ENCODE peak calls at places on chromosomes 11 and 22, in seven cellular contexts. S is GM10248, C is AG09319, O is astrocyte of the spinal cord, D is Peyer's patch, R is chondrocyte, K is A549. Y is an unnamed sample.

GRCh38 chr11:103631841-103632240 is 404.6 kb upstream of the DDI1 start:
- DNase-seq in S (no peak), C (no peak), O (no peak), D (no peak), R (no peak), K (peak), Y (peak)

GRCh38 chr11:64428685-64429084 is 69.7 kb downstream of the RPS6KA4 start:
- DNase-seq in S (no peak), C (no peak), O (no peak), D (no peak), R (no peak), K (no peak), Y (no peak)

GRCh38 chr11:72307439-72307838 is 63.5 kb upstream of the PHOX2A start:
- DNase-seq in S (no peak), C (no peak), O (no peak), D (no peak), R (no peak), K (no peak), Y (no peak)

GRCh38 chr11:119671048-119671447 is 58.0 kb downstream of the NECTIN1 start:
- DNase-seq in S (no peak), C (peak), O (peak), D (peak), R (no peak), K (no peak), Y (peak)

GRCh38 chr11:114271316-114271715 is 24.9 kb upstream of the NNMT start:
- DNase-seq in S (no peak), C (no peak), O (no peak), D (no peak), R (no peak), K (no peak), Y (no peak)

GRCh38 chr11:110200241-110200640 is 96.2 kb downstream of the RDX start:
- DNase-seq in S (no peak), C (no peak), O (peak), D (no peak), R (no peak), K (no peak), Y (peak)

GRCh38 chr22:40030757-40031092 is 36.0 kb downstream of the FAM83F start:
- DNase-seq in S (no peak), C (no peak), O (no peak), D (no peak), R (no peak), K (no peak), Y (no peak)

GRCh38 chr11:79011357-79011756 is 429.5 kb downstream of the TENM4 start:
- DNase-seq in S (no peak), C (no peak), O (no peak), D (no peak), R (no peak), K (no peak), Y (no peak)

GRCh38 chr11:45182902-45183301 is 36.5 kb downstream of the PRDM11 start:
- DNase-seq in S (no peak), C (no peak), O (no peak), D (no peak), R (no peak), K (peak), Y (peak)

GRCh38 chr11:45184640-45185039 is 38.2 kb downstream of the PRDM11 start:
- DNase-seq in S (no peak), C (no peak), O (no peak), D (no peak), R (no peak), K (no peak), Y (no peak)

GRCh38 chr11:45187375-45187774 is 40.9 kb downstream of the PRDM11 start:
- DNase-seq in S (no peak), C (no peak), O (no peak), D (no peak), R (no peak), K (no peak), Y (no peak)

GRCh38 chr11:45185228-45185729 is 38.8 kb downstream of the PRDM11 start:
- DNase-seq in S (no peak), C (no peak), O (no peak), D (no peak), R (no peak), K (no peak), Y (no peak)

DNA sequence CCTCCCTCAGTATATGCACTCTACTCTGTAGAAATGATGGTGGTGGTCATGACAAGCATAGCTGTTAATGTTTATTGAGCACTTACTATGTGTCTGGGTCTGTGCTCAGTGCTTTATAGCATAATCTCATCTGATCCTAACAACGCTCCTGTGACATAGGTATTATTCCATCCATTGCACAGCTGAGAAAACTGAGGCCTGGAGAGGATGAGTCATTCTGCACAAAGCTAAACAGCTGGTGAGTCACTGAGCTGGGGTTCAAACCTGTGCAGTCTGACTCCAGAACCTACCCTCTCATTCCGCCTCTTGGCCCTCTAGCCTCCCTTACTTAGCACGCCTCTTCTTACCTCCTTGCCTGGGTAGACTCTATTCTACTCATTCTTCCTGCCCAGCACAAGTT is 41.7 kb downstream of the PRDM11 start:
- DNase-seq in S (no peak), C (no peak), O (no peak), D (no peak), R (no peak), K (no peak), Y (no peak)
- TF ChIP-seq CTCF in S (no peak), C (no peak), O (no peak), D (no peak), R (no peak), K (no peak), Y (no peak)

DNA sequence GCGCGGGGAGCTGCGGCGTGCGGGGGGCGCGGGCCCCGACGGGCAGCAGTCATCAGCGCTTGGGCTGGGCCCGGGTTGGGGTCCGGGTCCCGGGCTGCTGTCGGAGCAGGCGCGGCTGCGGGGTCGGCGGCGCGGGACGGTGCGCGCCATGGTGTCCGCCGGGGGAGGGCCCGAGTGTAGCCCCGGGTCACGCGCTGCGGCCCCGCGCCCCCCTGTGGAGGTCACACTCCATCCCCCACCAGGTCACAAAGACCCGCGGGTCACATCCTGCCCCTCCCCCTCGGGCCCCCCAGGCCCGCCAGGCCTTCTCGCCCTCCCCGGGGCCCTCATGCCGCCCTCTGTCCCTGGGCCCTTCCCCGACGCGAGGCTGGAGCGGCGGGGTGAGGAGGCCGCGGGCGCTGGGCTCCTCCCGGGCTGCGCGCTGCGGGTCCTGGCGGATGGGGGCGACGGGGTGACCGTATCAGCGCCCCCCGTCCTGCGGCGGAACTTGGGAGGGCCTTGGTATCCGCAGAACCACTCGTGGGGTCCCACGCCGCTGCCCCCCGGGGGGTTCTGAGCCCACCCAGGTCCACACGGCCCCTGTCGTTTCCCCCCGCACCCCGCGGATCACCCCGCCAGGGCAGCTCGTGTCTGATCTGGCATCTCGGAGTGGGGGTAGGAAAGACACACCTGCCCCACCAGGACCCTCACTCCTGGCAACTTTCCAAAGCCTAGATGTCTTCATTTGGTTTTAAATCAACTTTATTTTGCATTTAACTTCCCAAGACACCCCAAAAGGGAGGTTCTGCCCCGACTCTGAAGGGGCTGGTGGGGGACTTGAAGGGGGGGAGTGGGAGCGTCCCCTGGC is 463 bp upstream of the TTLL8 start:
- DNase-seq in S (no peak), C (no peak), O (no peak), D (no peak), R (no peak), K (no peak), Y (no peak)
- TF ChIP-seq CTCF in S (no peak), C (no peak), O (no peak), D (no peak), R (no peak), K (no peak), Y (no peak)

GRCh38 chr11:29272019-29272654 is 744.7 kb downstream of the KCNA4 start:
- DNase-seq in S (no peak), C (no peak), O (peak), D (no peak), R (no peak), K (peak), Y (peak)
- TF ChIP-seq CTCF in S (no peak), C (peak), O (peak), D (no peak), R (peak), K (peak), Y (peak)

GRCh38 chr11:19498986-19499669 is 213.5 kb upstream of the NAV2 start:
- DNase-seq in S (no peak), C (peak), O (peak), D (no peak), R (no peak), K (peak), Y (peak)

GRCh38 chr11:19493446-19493845 is 219.2 kb upstream of the NAV2 start:
- DNase-seq in S (no peak), C (no peak), O (no peak), D (no peak), R (no peak), K (no peak), Y (no peak)
- TF ChIP-seq CTCF in S (no peak), C (no peak), O (no peak), D (no peak), R (no peak), K (no peak), Y (no peak)

GRCh38 chr22:20260071-20260722 is 7.9 kb downstream of the RTN4R start:
- DNase-seq in S (no peak), C (no peak), O (no peak), D (no peak), R (no peak), K (no peak), Y (no peak)

GRCh38 chr22:20256562-20257473 is 11.3 kb downstream of the RTN4R start:
- DNase-seq in S (no peak), C (no peak), O (no peak), D (no peak), R (no peak), K (no peak), Y (no peak)

GRCh38 chr22:20257474-20258299 is 10.4 kb downstream of the RTN4R start:
- DNase-seq in S (no peak), C (no peak), O (no peak), D (no peak), R (no peak), K (no peak), Y (no peak)

GRCh38 chr22:20259336-20259705 is 8.8 kb downstream of the RTN4R start:
- DNase-seq in S (no peak), C (no peak), O (no peak), D (no peak), R (no peak), K (no peak), Y (no peak)

DNA sequence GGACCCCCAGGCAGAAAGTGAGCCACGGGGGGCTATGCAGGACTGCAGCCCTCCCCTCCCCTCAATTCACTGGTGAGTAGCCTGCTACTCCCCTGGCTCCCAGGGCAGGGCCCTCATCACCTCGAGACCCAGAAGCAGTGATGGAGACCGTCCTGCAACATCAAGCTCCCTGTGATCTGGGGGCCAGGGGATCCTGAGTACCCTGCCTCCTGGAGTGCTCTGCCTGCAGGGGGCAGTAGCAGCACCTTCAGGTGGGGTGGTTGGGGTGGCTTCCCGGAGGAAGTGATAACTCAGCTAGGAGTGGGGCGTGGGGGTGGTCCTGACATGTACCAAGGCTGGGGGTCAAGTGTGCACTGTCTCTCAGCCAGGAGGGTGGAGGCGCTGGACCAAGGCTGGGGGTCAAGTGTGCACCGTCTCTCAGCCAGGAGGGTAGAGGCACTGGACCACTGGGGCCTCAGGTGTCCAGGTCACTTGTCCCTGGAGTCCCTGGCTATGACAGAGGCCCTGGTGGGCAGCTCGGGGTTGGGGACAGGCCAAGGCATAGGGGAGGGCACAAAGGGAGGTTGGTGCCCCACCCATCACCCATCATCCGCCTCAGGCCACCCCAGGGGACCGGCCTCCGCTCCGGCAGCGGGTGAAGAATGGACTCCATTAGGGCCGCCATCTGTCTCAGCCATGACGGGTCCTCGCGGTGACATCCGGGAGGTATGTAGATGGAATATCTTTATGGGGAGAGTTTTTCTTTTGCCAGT is 9.4 kb downstream of the RTN4R start:
- DNase-seq in S (peak), C (no peak), O (no peak), D (no peak), R (no peak), K (no peak), Y (no peak)
- TF ChIP-seq CTCF in S (peak), C (peak), O (peak), D (no peak), R (peak), K (no peak), Y (peak)

GRCh38 chr11:127255239-127255638 is 254.7 kb upstream of the KIRREL3 start:
- DNase-seq in S (no peak), C (no peak), O (no peak), D (no peak), R (no peak), K (no peak), Y (no peak)

DNA sequence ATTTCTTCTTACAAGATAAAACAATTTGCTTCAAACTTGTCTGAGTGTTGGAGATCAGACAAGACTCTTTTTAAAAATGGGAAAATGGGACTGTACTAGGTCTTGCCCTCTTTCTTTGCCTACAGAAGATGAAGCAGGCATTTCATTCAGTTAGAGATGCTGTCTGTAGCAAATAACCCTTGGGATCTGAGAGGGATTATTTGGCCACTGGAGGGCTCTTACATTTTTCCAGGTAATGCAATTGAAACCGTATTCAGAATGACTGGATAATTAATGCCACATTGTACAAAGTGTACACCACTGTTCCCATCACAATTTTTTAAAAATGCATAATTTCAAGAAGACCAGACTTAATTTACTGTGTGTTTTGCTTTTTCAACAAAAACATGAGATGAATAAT is 258.5 kb upstream of the KIRREL3 start:
- DNase-seq in S (no peak), C (no peak), O (no peak), D (no peak), R (no peak), K (no peak), Y (no peak)
- TF ChIP-seq CTCF in S (no peak), C (no peak), O (no peak), D (no peak), R (no peak), K (no peak), Y (no peak)